ENCODE peak calls at places on chromosomes 1 and 21, in five cellular contexts. E, B, A, W and M are unnamed samples.

GRCh38 chr1:164912290-164912689 is 353.3 kb downstream of the PBX1 start:
- DNase-seq in B (no peak), A (no peak), W (no peak), E (no peak), M (no peak)

GRCh38 chr21:32427958-32428623 is 15.6 kb downstream of the EVA1C start:
- DNase-seq in B (no peak), A (no peak), W (no peak), E (no peak), M (no peak)

GRCh38 chr1:36913016-36913415 is 121.3 kb downstream of the GRIK3 start:
- DNase-seq in B (no peak), W (no peak), A (no peak), E (no peak), M (peak; percentile 36)

GRCh38 chr21:31730687-31731111 is 1.2 kb downstream of the SCAF4 start:
- DNase-seq in E (no peak), A (no peak), B (peak; percentile 23), W (no peak), M (no peak)

GRCh38 chr1:92877081-92877711 is 45.4 kb downstream of the RPL5 start:
- DNase-seq in B (no peak), A (no peak), W (no peak), E (no peak), M (peak; percentile 90)

GRCh38 chr1:201025571-201026002 is 2.1 kb upstream of the KIF21B start:
- DNase-seq in E (peak; percentile 45), W (no peak), A (peak; percentile 59), B (peak; percentile 27), M (peak; percentile 54)

GRCh38 chr1:68232354-68233148 is at the start of gene WLS:
- DNase-seq in W (no peak), E (no peak), A (no peak), B (peak; percentile 8), M (peak; percentile 62)

GRCh38 chr21:44496900-44497550 is 41.7 kb downstream of the LRRC3 start:
- DNase-seq in B (no peak), E (no peak), W (no peak), A (no peak), M (no peak)

GRCh38 chr1:22296701-22297591 is 154.0 kb upstream of the WNT4 start:
- DNase-seq in E (no peak), W (no peak), B (no peak), A (no peak), M (no peak)

GRCh38 chr1:19179597-19180271 is 30.3 kb downstream of the UBR4 start:
- DNase-seq in E (no peak), W (peak; percentile 6), B (peak; percentile 15), A (no peak), M (peak; percentile 44)

GRCh38 chr1:39973503-39974135 is 18.7 kb downstream of the MFSD2A start:
- DNase-seq in W (peak; percentile 55), E (peak; percentile 77), A (peak; percentile 76), B (peak; percentile 81), M (peak; percentile 78)

GRCh38 chr1:23727362-23727811 is 15.9 kb upstream of the ELOA start:
- DNase-seq in W (no peak), E (no peak), B (peak; percentile 94), A (no peak), M (no peak)

GRCh38 chr1:178506669-178507068 is 6.2 kb upstream of the TEX35 start:
- DNase-seq in W (no peak), A (no peak), E (no peak), B (no peak), M (no peak)

GRCh38 chr1:178241057-178241456 is 147.2 kb downstream of the RASAL2 start:
- DNase-seq in W (no peak), E (no peak), A (no peak), B (no peak), M (no peak)

GRCh38 chr1:72282271-72282656 is at the start of gene NEGR1:
- DNase-seq in A (peak; percentile 1), E (no peak), W (no peak), B (peak; percentile 14), M (peak; percentile 68)

GRCh38 chr21:36254106-36254941 is 65.7 kb upstream of the MORC3 start:
- DNase-seq in W (no peak), B (no peak), E (peak; percentile 25), A (no peak), M (no peak)

GRCh38 chr21:35116777-35117176 is 67.7 kb upstream of the RUNX1 start:
- DNase-seq in A (no peak), W (no peak), B (no peak), E (no peak), M (no peak)

GRCh38 chr21:38725196-38726157 is 80.3 kb upstream of the ETS2 start:
- DNase-seq in W (no peak), A (no peak), E (no peak), B (peak; percentile 16), M (no peak)

GRCh38 chr1:238457610-238458009 is 566.9 kb upstream of the ZP4 start:
- DNase-seq in W (no peak), A (no peak), B (no peak), E (no peak), M (no peak)

GRCh38 chr1:46539968-46540367 is 11.5 kb downstream of the KNCN start:
- DNase-seq in B (no peak), A (no peak), E (no peak), W (no peak), M (no peak)

GRCh38 chr21:42836767-42837301 is 42.5 kb downstream of the WDR4 start:
- DNase-seq in A (no peak), B (no peak), E (no peak), W (no peak), M (no peak)

GRCh38 chr1:66242646-66243547 is 291.1 kb upstream of the SGIP1 start:
- DNase-seq in W (peak; percentile 39), A (peak; percentile 79), E (peak; percentile 55), B (peak; percentile 75), M (peak; percentile 95)